ENCODE peak calls at places on chromosomes 12 and 14, in five cellular contexts. D, E, I, Z and J are unnamed samples.

GRCh38 chr12:38886064-38886463 is 19.3 kb downstream of the CPNE8 start:
- DNase-seq in D (no peak), E (no peak), I (peak; percentile 94), Z (no peak), J (no peak)

GRCh38 chr12:31715283-31715825 is 13.5 kb downstream of the AMN1 start:
- DNase-seq in D (peak; percentile 17), E (no peak), I (no peak), Z (no peak), J (no peak)

GRCh38 chr14:76647699-76648298 is 113.5 kb upstream of the VASH1 start:
- DNase-seq in D (peak; percentile 90), E (peak; percentile 82), I (peak; percentile 71), Z (peak; percentile 36), J (peak; percentile 47)

GRCh38 chr12:91037301-91037700 is 20.5 kb downstream of the KERA start:
- DNase-seq in D (no peak), E (no peak), I (no peak), Z (no peak), J (no peak)

GRCh38 chr12:52781399-52782082 is 4.4 kb upstream of the KRT76 start:
- DNase-seq in D (no peak), E (no peak), I (no peak), Z (no peak), J (no peak)

GRCh38 chr12:45336331-45336730 is 120.4 kb downstream of the ANO6 start:
- DNase-seq in D (no peak), E (no peak), I (peak; percentile 46), Z (no peak), J (peak; percentile 47)

GRCh38 chr14:78700236-78700635 is 530.1 kb downstream of the NRXN3 start:
- DNase-seq in D (no peak), E (no peak), I (peak; percentile 2), Z (no peak), J (no peak)

GRCh38 chr12:62861157-62861535 is 73.8 kb downstream of the PPM1H start:
- DNase-seq in D (no peak), E (no peak), I (no peak), Z (no peak), J (no peak)

GRCh38 chr14:92649934-92650545 is 98.4 kb downstream of the LGMN start:
- DNase-seq in D (no peak), E (no peak), I (peak; percentile 72), Z (no peak), J (peak; percentile 97)

GRCh38 chr14:52044791-52045522 is 23.9 kb downstream of the NID2 start:
- DNase-seq in D (no peak), E (no peak), I (peak; percentile 90), Z (no peak), J (peak; percentile 20)

GRCh38 chr12:56574210-56574609 is 52.6 kb downstream of the RBMS2 start:
- DNase-seq in D (no peak), E (no peak), I (peak; percentile 24), Z (no peak), J (no peak)

GRCh38 chr14:66228267-66228970 is 257.8 kb upstream of the CCDC196 start:
- DNase-seq in D (no peak), E (no peak), I (peak; percentile 79), Z (no peak), J (no peak)

GRCh38 chr14:45716506-45716905 is 463.5 kb upstream of the MIS18BP1 start:
- DNase-seq in D (peak; percentile 72), E (peak; percentile 65), I (peak; percentile 50), Z (no peak), J (no peak)
- TF ChIP-seq CTCF in D (peak; percentile 55), E (peak; percentile 58), I (peak; percentile 62), Z (no peak), J (no peak)

GRCh38 chr14:68948686-68949085 is 30.4 kb downstream of the ACTN1 start:
- DNase-seq in D (no peak), E (no peak), I (no peak), Z (no peak), J (no peak)
- H3F3A ChIP-seq in D (no peaks in the 10 kb centered on the region), E (no peaks in the 10 kb centered on the region), I (peaks cover 7% of the 10 kb centered on the region), Z (no peaks in the 10 kb centered on the region), J (peaks cover 48% of the 10 kb centered on the region)

DNA sequence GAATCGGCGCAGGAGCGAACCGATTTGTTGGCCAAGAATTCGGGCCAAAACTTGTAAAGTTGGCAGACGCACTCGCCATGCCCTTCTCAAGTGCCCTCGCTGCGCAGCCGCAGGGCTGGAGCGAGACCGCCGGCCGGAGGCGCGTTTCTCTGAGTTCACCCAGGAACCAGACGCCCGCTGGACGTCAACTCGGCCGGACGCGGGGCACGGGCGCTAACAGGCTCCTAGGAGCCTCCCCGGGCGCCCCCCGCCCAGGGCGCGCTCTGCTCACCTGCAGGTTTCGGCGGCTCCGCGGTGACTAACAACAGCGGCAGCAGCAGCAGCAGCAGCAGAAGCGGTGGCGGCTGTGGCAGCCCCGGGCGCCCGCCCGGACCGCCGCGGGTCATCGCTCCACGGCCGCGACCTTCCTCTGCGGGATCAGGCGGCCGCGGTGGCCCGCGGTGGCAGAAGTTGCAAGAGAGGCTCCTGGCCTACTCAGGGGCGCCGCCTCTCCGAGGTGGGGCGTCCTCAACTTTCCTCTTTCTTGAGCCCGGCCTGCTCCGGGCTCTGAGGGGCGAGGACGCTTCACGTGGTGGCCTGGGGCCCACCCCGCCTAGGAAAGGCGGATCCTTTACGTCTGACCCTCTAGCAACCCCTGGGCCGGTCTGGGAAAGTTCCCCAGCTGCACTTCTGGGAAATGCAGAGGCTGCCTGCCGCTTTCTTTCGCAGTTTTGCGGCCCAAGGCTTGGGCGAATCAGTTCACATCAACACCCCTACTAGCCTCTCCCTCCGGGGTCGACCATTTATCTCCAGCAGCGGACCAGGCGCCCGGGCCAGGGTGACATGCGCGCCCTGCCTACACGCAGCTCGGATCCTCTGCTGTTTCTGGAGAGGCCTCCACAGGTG is at the start of gene PLBD1:
- DNase-seq in D (peak; percentile 88), E (peak; percentile 73), I (peak; percentile 44), Z (no peak), J (peak; percentile 40)
- TF ChIP-seq EZH2 in D (no peak), E (peak; percentile 51), I (no peak), Z (no peak), J (no peak)

DNA sequence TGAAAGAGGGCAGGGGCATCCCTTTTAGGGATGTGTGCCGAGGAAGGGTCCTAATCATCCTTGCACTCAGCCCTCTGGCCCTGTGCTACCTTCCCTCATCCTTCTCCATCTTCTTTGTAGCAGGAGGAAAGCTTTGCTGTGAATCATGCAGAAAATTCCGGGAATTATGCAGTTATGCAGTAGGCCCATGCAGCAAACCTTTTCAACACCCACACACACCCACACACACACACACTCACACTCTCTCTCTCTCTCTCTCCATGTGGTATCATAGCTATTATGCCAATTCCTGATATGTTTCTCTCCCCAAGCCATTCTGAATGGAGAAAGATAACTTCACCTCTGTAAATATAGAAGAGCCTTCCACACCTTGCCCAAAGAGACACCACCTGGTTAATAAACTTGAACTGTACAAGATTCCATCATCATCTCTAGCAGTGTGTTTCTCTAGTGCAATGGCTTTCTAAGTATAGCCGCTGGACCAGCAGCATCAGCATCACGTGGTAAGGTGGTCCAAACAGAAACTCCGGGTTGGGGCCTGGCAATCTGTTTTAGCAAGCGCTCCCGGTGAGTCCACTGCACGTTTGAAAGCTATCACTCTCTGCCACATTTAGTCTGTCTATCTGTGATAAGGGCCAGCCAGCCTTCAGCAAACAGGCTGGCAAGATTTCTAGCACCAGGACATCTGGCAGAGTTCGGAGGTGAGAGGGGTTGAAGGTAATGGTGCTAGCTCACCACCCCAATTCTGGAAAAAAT is 57.6 kb downstream of the MDM2 start:
- DNase-seq in D (no peak), E (no peak), I (no peak), Z (no peak), J (no peak)
- TF ChIP-seq CTCF in D (no peak), E (no peak), I (no peak), Z (no peak), J (no peak)

GRCh38 chr14:95073947-95074346 is 83.4 kb downstream of the DICER1 start:
- DNase-seq in D (no peak), E (no peak), I (no peak), Z (no peak), J (no peak)

GRCh38 chr14:95077380-95077779 is 79.9 kb downstream of the DICER1 start:
- DNase-seq in D (no peak), E (no peak), I (no peak), Z (no peak), J (no peak)

GRCh38 chr14:95075789-95076188 is 81.5 kb downstream of the DICER1 start:
- DNase-seq in D (no peak), E (no peak), I (no peak), Z (no peak), J (no peak)

GRCh38 chr14:95078841-95079240 is 78.5 kb downstream of the DICER1 start:
- DNase-seq in D (peak; percentile 41), E (no peak), I (no peak), Z (no peak), J (no peak)
- H3F3A ChIP-seq in D (no peaks in the 10 kb centered on the region), E (no peaks in the 10 kb centered on the region), I (no peaks in the 10 kb centered on the region), Z (no peaks in the 10 kb centered on the region), J (no peaks in the 10 kb centered on the region)

GRCh38 chr14:36580856-36581831 is 1.3 kb downstream of the NKX2-8 start:
- DNase-seq in D (peak; percentile 83), E (peak; percentile 83), I (peak; percentile 48), Z (no peak), J (no peak)
- TF ChIP-seq EZH2 in D (peak; percentile 94), E (peak; percentile 86), I (no peak), Z (no peak), J (no peak)

GRCh38 chr14:81062816-81063215 is 107.4 kb downstream of the TSHR start:
- DNase-seq in D (peak; percentile 76), E (peak; percentile 55), I (peak; percentile 51), Z (peak; percentile 41), J (no peak)
- TF ChIP-seq CTCF in D (peak; percentile 78), E (peak; percentile 60), I (peak; percentile 71), Z (peak; percentile 31), J (peak; percentile 44)

DNA sequence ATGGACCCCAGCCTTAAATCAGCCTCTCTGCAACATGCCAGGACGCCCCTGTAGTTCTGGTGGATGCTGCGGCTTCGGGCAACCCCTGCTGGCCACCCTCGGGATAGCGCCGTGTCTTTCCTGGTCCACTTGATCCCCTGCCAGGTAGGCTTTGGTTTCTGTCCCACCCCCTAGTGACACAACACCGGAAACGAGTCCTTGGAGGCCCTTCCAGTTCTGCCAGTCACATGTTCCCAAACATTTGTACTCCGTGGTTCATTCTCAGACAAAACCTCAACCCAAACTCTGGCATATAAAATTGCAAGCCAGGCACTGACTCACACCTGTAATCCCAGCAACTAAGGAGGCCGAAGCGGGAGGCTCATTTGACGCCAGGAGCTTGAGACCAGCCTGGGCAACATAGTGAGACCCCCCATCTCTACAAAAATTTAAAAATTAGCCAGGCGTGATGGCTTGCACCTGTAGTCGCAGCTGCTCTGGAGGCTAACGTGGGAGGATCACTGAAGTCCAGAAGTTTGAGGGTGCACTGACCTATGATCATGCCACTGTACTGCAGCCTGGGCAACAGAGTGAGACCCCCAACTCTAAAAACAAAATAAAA is 37.0 kb downstream of the RASAL1 start:
- DNase-seq in D (peak; percentile 95), E (peak; percentile 82), I (peak; percentile 99), Z (peak; percentile 9), J (peak; percentile 90)
- H3F3A ChIP-seq in D (no peaks in the 10 kb centered on the region), E (peaks cover 3% of the 10 kb centered on the region), I (no peaks in the 10 kb centered on the region), Z (no peaks in the 10 kb centered on the region), J (peaks cover 16% of the 10 kb centered on the region)